ENCODE peak calls at places on chromosomes 5 and 9, in four cellular contexts. One of them, this sample, is unnamed.

GRCh38 chr9:114235113-114235589 is 79.8 kb downstream of the COL27A1 start:
- DNase-seq in CD4-positive, alpha-beta memory T cell: no peak
- DNase-seq in GM23248: no peak
- DNase-seq in uterus: peak; percentile 39
- DNase-seq in this sample: no peak

GRCh38 chr5:16741007-16741406 is 124.2 kb upstream of the RETREG1 start:
- DNase-seq in uterus: no peak
- DNase-seq in GM23248: peak; percentile 51
- DNase-seq in CD4-positive, alpha-beta memory T cell: no peak
- DNase-seq in this sample: no peak

GRCh38 chr5:113721171-113721570 is 207.7 kb downstream of the YTHDC2 start:
- DNase-seq in uterus: no peak
- DNase-seq in GM23248: no peak
- DNase-seq in CD4-positive, alpha-beta memory T cell: no peak
- DNase-seq in this sample: no peak

GRCh38 chr5:111680737-111681413 is 76.1 kb downstream of the NREP start:
- DNase-seq in uterus: peak; percentile 67
- DNase-seq in CD4-positive, alpha-beta memory T cell: no peak
- DNase-seq in GM23248: peak; percentile 93
- DNase-seq in this sample: peak; percentile 90

GRCh38 chr5:130295235-130295634 is 391.0 kb downstream of the CHSY3 start:
- DNase-seq in GM23248: no peak
- DNase-seq in CD4-positive, alpha-beta memory T cell: no peak
- DNase-seq in uterus: no peak
- DNase-seq in this sample: no peak

GRCh38 chr9:129161534-129161837 is 16.6 kb downstream of the IER5L start:
- DNase-seq in CD4-positive, alpha-beta memory T cell: no peak
- DNase-seq in GM23248: no peak
- DNase-seq in uterus: no peak
- DNase-seq in this sample: no peak

GRCh38 chr5:28523887-28524637 is 1485.7 kb upstream of the CDH9 start:
- DNase-seq in CD4-positive, alpha-beta memory T cell: no peak
- DNase-seq in uterus: no peak
- DNase-seq in GM23248: no peak
- DNase-seq in this sample: peak; percentile 20

GRCh38 chr9:128027166-128027539 is 40.0 kb downstream of the NAIF1 start:
- DNase-seq in CD4-positive, alpha-beta memory T cell: peak; percentile 57
- DNase-seq in uterus: no peak
- DNase-seq in GM23248: peak; percentile 22
- DNase-seq in this sample: no peak

GRCh38 chr5:178071108-178071507 is 42.2 kb upstream of the N4BP3 start:
- DNase-seq in uterus: no peak
- DNase-seq in GM23248: no peak
- DNase-seq in CD4-positive, alpha-beta memory T cell: no peak
- DNase-seq in this sample: no peak

GRCh38 chr9:27614551-27614950 is 41.3 kb upstream of the C9orf72 start:
- DNase-seq in GM23248: no peak
- DNase-seq in CD4-positive, alpha-beta memory T cell: no peak
- DNase-seq in uterus: no peak
- DNase-seq in this sample: no peak

GRCh38 chr5:154370119-154370518 is 75.7 kb upstream of the SAP30L start:
- DNase-seq in CD4-positive, alpha-beta memory T cell: no peak
- DNase-seq in GM23248: peak; percentile 58
- DNase-seq in uterus: no peak
- DNase-seq in this sample: no peak

GRCh38 chr9:110148384-110148783 is 59.6 kb downstream of the C9orf152 start:
- DNase-seq in GM23248: peak; percentile 33
- DNase-seq in CD4-positive, alpha-beta memory T cell: peak; percentile 35
- DNase-seq in uterus: no peak
- DNase-seq in this sample: no peak

GRCh38 chr9:22129633-22130032 is 120.5 kb upstream of the CDKN2B start:
- DNase-seq in GM23248: no peak
- DNase-seq in uterus: no peak
- DNase-seq in CD4-positive, alpha-beta memory T cell: no peak
- DNase-seq in this sample: no peak

GRCh38 chr9:33924978-33925797 is 108.2 kb downstream of the UBE2R2 start:
- DNase-seq in CD4-positive, alpha-beta memory T cell: peak; percentile 23
- DNase-seq in GM23248: peak; percentile 77
- DNase-seq in uterus: peak; percentile 51
- DNase-seq in this sample: peak; percentile 19

GRCh38 chr5:173890195-173890951 is 2.2 kb downstream of the CPEB4 start:
- DNase-seq in GM23248: peak; percentile 54
- DNase-seq in CD4-positive, alpha-beta memory T cell: no peak
- DNase-seq in uterus: no peak
- DNase-seq in this sample: peak; percentile 52

GRCh38 chr5:65390208-65390607 is 91.5 kb downstream of the ADAMTS6 start:
- DNase-seq in GM23248: no peak
- DNase-seq in CD4-positive, alpha-beta memory T cell: no peak
- DNase-seq in uterus: no peak
- DNase-seq in this sample: no peak

GRCh38 chr5:159873680-159874079 is 42.6 kb upstream of the ADRA1B start:
- DNase-seq in uterus: no peak
- DNase-seq in GM23248: peak; percentile 26
- DNase-seq in CD4-positive, alpha-beta memory T cell: no peak
- DNase-seq in this sample: peak; percentile 65

GRCh38 chr9:1910269-1910811 is 104.8 kb upstream of the SMARCA2 start:
- DNase-seq in uterus: no peak
- DNase-seq in GM23248: no peak
- DNase-seq in CD4-positive, alpha-beta memory T cell: no peak
- DNase-seq in this sample: no peak

GRCh38 chr9:133189826-133190225 is 19.2 kb downstream of the OBP2B start:
- DNase-seq in GM23248: no peak
- DNase-seq in uterus: no peak
- DNase-seq in CD4-positive, alpha-beta memory T cell: no peak
- DNase-seq in this sample: no peak

GRCh38 chr9:126933334-126933980 is 18.9 kb downstream of the RALGPS1 start:
- DNase-seq in uterus: no peak
- DNase-seq in GM23248: no peak
- DNase-seq in CD4-positive, alpha-beta memory T cell: no peak
- DNase-seq in this sample: no peak

GRCh38 chr9:133735415-133735775 is 2.8 kb downstream of the SARDH start:
- DNase-seq in uterus: no peak
- DNase-seq in GM23248: no peak
- DNase-seq in CD4-positive, alpha-beta memory T cell: no peak
- DNase-seq in this sample: no peak

GRCh38 chr5:143258559-143259253 is 144.8 kb downstream of the NR3C1 start:
- DNase-seq in uterus: no peak
- DNase-seq in GM23248: peak; percentile 52
- DNase-seq in CD4-positive, alpha-beta memory T cell: no peak
- DNase-seq in this sample: no peak

GRCh38 chr5:125551797-125552196 is 805.4 kb upstream of the ZNF608 start:
- DNase-seq in CD4-positive, alpha-beta memory T cell: no peak
- DNase-seq in uterus: no peak
- DNase-seq in GM23248: no peak
- DNase-seq in this sample: no peak
- H3K27ac ChIP-seq in CD4-positive, alpha-beta memory T cell: no peak overlapping the region
- H3K27ac ChIP-seq in uterus: no peak overlapping the region
- H3K27ac ChIP-seq in GM23248: no peak overlapping the region
- H3K27ac ChIP-seq in this sample: no peak overlapping the region

GRCh38 chr5:165286692-165287091 is 1781.3 kb downstream of the MAT2B start:
- DNase-seq in GM23248: no peak
- DNase-seq in CD4-positive, alpha-beta memory T cell: no peak
- DNase-seq in uterus: no peak
- DNase-seq in this sample: no peak
- H3K27ac ChIP-seq in GM23248: no peak overlapping the region
- H3K27ac ChIP-seq in CD4-positive, alpha-beta memory T cell: no peak overlapping the region
- H3K27ac ChIP-seq in uterus: no peak overlapping the region
- H3K27ac ChIP-seq in this sample: no peak overlapping the region

GRCh38 chr5:140631063-140631462 is 1.9 kb downstream of the CD14 start:
- DNase-seq in uterus: no peak
- DNase-seq in GM23248: no peak
- DNase-seq in CD4-positive, alpha-beta memory T cell: no peak
- DNase-seq in this sample: no peak

GRCh38 chr5:140632366-140633080 is 452 bp downstream of the CD14 start:
- DNase-seq in uterus: peak; percentile 52
- DNase-seq in GM23248: peak; percentile 73
- DNase-seq in CD4-positive, alpha-beta memory T cell: peak; percentile 52
- DNase-seq in this sample: no peak

GRCh38 chr5:140630296-140630695 is 2.7 kb downstream of the CD14 start:
- DNase-seq in GM23248: peak; percentile 58
- DNase-seq in CD4-positive, alpha-beta memory T cell: no peak
- DNase-seq in uterus: no peak
- DNase-seq in this sample: no peak

GRCh38 chr5:140633081-140633471 is at the start of gene CD14:
- DNase-seq in uterus: no peak
- DNase-seq in CD4-positive, alpha-beta memory T cell: no peak
- DNase-seq in GM23248: peak; percentile 86
- DNase-seq in this sample: peak; percentile 84

DNA sequence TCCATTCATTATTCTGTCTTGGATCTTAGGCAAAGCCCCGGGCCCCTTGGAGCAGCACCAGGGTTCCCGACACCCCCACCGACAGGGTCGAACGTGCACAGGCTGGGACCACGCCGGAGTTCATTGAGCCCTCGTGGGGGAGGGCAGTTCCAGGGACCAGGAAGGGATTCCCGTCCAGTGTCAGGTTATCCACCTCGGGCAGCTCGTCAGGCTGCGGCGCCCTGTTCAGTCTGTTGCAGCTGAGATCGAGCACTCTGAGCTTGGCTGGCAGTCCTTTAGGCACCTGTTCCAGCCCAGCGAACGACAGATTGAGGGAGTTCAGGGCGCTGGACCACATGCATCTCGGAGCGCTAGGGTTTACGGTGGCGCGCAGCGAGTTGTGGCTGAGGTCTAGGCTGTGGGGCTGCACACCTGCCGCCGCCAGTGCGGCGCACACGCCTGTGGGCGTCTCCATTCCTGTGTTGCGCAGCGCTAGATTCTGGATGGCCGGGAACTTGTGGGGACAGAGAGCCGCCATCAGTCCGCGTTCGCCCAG is 1.1 kb downstream of the CD14 start:
- DNase-seq in CD4-positive, alpha-beta memory T cell: peak; percentile 42
- DNase-seq in uterus: no peak
- DNase-seq in GM23248: no peak
- DNase-seq in this sample: no peak
- H3K27ac ChIP-seq in CD4-positive, alpha-beta memory T cell: peak overlapping the region; percentile 41
- H3K27ac ChIP-seq in uterus: peak overlapping the region; percentile 61
- H3K27ac ChIP-seq in GM23248: no peak overlapping the region
- H3K27ac ChIP-seq in this sample: no peak overlapping the region

DNA sequence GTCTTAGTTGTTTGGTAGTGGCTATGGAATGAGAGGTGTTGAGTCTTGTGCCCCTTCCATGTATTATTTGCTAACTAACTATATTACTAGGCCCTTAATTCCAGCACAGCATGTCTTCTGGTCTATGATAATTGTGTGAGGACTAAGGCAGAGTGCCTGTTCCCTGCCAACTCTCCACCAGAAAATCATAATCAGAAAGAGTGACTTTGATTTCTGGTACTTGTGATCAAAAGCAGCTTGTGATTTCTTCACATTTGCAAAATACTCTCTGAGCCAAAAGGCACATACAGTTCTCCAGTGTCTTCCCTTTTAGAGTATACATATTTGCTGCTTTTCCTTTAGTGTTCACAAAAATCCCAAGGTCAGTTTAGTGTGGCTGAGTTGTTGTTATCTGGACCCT is 229.9 kb downstream of the GNA14 start:
- DNase-seq in CD4-positive, alpha-beta memory T cell: no peak
- DNase-seq in GM23248: no peak
- DNase-seq in uterus: no peak
- DNase-seq in this sample: no peak
- H3K27ac ChIP-seq in CD4-positive, alpha-beta memory T cell: no peak overlapping the region
- H3K27ac ChIP-seq in GM23248: peak overlapping the region; percentile 70
- H3K27ac ChIP-seq in uterus: no peak overlapping the region
- H3K27ac ChIP-seq in this sample: no peak overlapping the region

This sample was measured in SJSA1.